ENCODE peak calls at places on chromosome 2, in nine cellular contexts. One of them, this sample, is unnamed.

GRCh38 chr2:233386382-233387041 is 32.2 kb downstream of the DGKD start:
- DNase-seq in astrocyte of the spinal cord: peak; percentile 47
- DNase-seq in mammary epithelial cell: no peak
- DNase-seq in stimulated activated CD4-positive, alpha-beta T cell treated with anti-CD3 and anti-CD28 coated beads, Interleukin-2, amount 100 ng/mL, for 24 hours: peak; percentile 38
- DNase-seq in NCI-H774: no peak
- DNase-seq in fibroblast of the aortic adventitia: peak; percentile 74
- DNase-seq in GM12865: peak; percentile 54
- DNase-seq in activated CD4-positive, alpha-beta T cell treated with anti-CD3 and anti-CD28 coated beads, Interleukin-2, amount 50 U/mL, for 1 hour: no peak
- DNase-seq in HTR-8/SVneo: no peak
- DNase-seq in this sample: no peak

GRCh38 chr2:120471166-120471565 is 125.2 kb downstream of the INHBB start:
- DNase-seq in astrocyte of the spinal cord: no peak
- DNase-seq in mammary epithelial cell: no peak
- DNase-seq in stimulated activated CD4-positive, alpha-beta T cell treated with anti-CD3 and anti-CD28 coated beads, Interleukin-2, amount 100 ng/mL, for 24 hours: no peak
- DNase-seq in NCI-H774: no peak
- DNase-seq in fibroblast of the aortic adventitia: no peak
- DNase-seq in GM12865: no peak
- DNase-seq in activated CD4-positive, alpha-beta T cell treated with anti-CD3 and anti-CD28 coated beads, Interleukin-2, amount 50 U/mL, for 1 hour: no peak
- DNase-seq in HTR-8/SVneo: no peak
- DNase-seq in this sample: no peak

GRCh38 chr2:120395686-120396518 is 50.0 kb downstream of the INHBB start:
- DNase-seq in astrocyte of the spinal cord: no peak
- DNase-seq in mammary epithelial cell: no peak
- DNase-seq in stimulated activated CD4-positive, alpha-beta T cell treated with anti-CD3 and anti-CD28 coated beads, Interleukin-2, amount 100 ng/mL, for 24 hours: no peak
- DNase-seq in NCI-H774: peak; percentile 60
- DNase-seq in fibroblast of the aortic adventitia: no peak
- DNase-seq in GM12865: no peak
- DNase-seq in activated CD4-positive, alpha-beta T cell treated with anti-CD3 and anti-CD28 coated beads, Interleukin-2, amount 50 U/mL, for 1 hour: no peak
- DNase-seq in HTR-8/SVneo: no peak
- DNase-seq in this sample: peak; percentile 60

GRCh38 chr2:153568105-153568504 is 89.5 kb upstream of the RPRM start:
- DNase-seq in astrocyte of the spinal cord: no peak
- DNase-seq in mammary epithelial cell: no peak
- DNase-seq in stimulated activated CD4-positive, alpha-beta T cell treated with anti-CD3 and anti-CD28 coated beads, Interleukin-2, amount 100 ng/mL, for 24 hours: no peak
- DNase-seq in NCI-H774: no peak
- DNase-seq in fibroblast of the aortic adventitia: no peak
- DNase-seq in GM12865: no peak
- DNase-seq in activated CD4-positive, alpha-beta T cell treated with anti-CD3 and anti-CD28 coated beads, Interleukin-2, amount 50 U/mL, for 1 hour: no peak
- DNase-seq in HTR-8/SVneo: no peak
- DNase-seq in this sample: no peak

GRCh38 chr2:85179541-85179940 is 46.3 kb downstream of the TCF7L1 start:
- DNase-seq in astrocyte of the spinal cord: peak; percentile 30
- DNase-seq in mammary epithelial cell: no peak
- DNase-seq in stimulated activated CD4-positive, alpha-beta T cell treated with anti-CD3 and anti-CD28 coated beads, Interleukin-2, amount 100 ng/mL, for 24 hours: no peak
- DNase-seq in NCI-H774: no peak
- DNase-seq in fibroblast of the aortic adventitia: peak; percentile 36
- DNase-seq in GM12865: no peak
- DNase-seq in activated CD4-positive, alpha-beta T cell treated with anti-CD3 and anti-CD28 coated beads, Interleukin-2, amount 50 U/mL, for 1 hour: no peak
- DNase-seq in HTR-8/SVneo: no peak
- DNase-seq in this sample: no peak

GRCh38 chr2:229586746-229587705 is 127.3 kb downstream of the DNER start:
- DNase-seq in astrocyte of the spinal cord: peak; percentile 87
- DNase-seq in mammary epithelial cell: peak; percentile 93
- DNase-seq in stimulated activated CD4-positive, alpha-beta T cell treated with anti-CD3 and anti-CD28 coated beads, Interleukin-2, amount 100 ng/mL, for 24 hours: peak; percentile 49
- DNase-seq in NCI-H774: peak; percentile 2
- DNase-seq in fibroblast of the aortic adventitia: peak; percentile 87
- DNase-seq in GM12865: peak; percentile 50
- DNase-seq in activated CD4-positive, alpha-beta T cell treated with anti-CD3 and anti-CD28 coated beads, Interleukin-2, amount 50 U/mL, for 1 hour: no peak
- DNase-seq in HTR-8/SVneo: peak; percentile 85
- DNase-seq in this sample: peak; percentile 36

GRCh38 chr2:174683392-174683759 is 80.9 kb downstream of the CHRNA1 start:
- DNase-seq in astrocyte of the spinal cord: peak; percentile 62
- DNase-seq in mammary epithelial cell: no peak
- DNase-seq in stimulated activated CD4-positive, alpha-beta T cell treated with anti-CD3 and anti-CD28 coated beads, Interleukin-2, amount 100 ng/mL, for 24 hours: no peak
- DNase-seq in NCI-H774: no peak
- DNase-seq in fibroblast of the aortic adventitia: peak; percentile 61
- DNase-seq in GM12865: peak; percentile 32
- DNase-seq in activated CD4-positive, alpha-beta T cell treated with anti-CD3 and anti-CD28 coated beads, Interleukin-2, amount 50 U/mL, for 1 hour: peak; percentile 13
- DNase-seq in HTR-8/SVneo: peak; percentile 58
- DNase-seq in this sample: no peak

GRCh38 chr2:14654733-14655346 is 22.3 kb downstream of the LRATD1 start:
- DNase-seq in astrocyte of the spinal cord: no peak
- DNase-seq in mammary epithelial cell: no peak
- DNase-seq in stimulated activated CD4-positive, alpha-beta T cell treated with anti-CD3 and anti-CD28 coated beads, Interleukin-2, amount 100 ng/mL, for 24 hours: no peak
- DNase-seq in NCI-H774: no peak
- DNase-seq in fibroblast of the aortic adventitia: no peak
- DNase-seq in GM12865: peak; percentile 60
- DNase-seq in activated CD4-positive, alpha-beta T cell treated with anti-CD3 and anti-CD28 coated beads, Interleukin-2, amount 50 U/mL, for 1 hour: no peak
- DNase-seq in HTR-8/SVneo: no peak
- DNase-seq in this sample: no peak

GRCh38 chr2:125684932-125685331 is 971.0 kb upstream of the GYPC start:
- DNase-seq in astrocyte of the spinal cord: no peak
- DNase-seq in mammary epithelial cell: no peak
- DNase-seq in stimulated activated CD4-positive, alpha-beta T cell treated with anti-CD3 and anti-CD28 coated beads, Interleukin-2, amount 100 ng/mL, for 24 hours: no peak
- DNase-seq in NCI-H774: no peak
- DNase-seq in fibroblast of the aortic adventitia: no peak
- DNase-seq in GM12865: peak; percentile 70
- DNase-seq in activated CD4-positive, alpha-beta T cell treated with anti-CD3 and anti-CD28 coated beads, Interleukin-2, amount 50 U/mL, for 1 hour: no peak
- DNase-seq in HTR-8/SVneo: no peak
- DNase-seq in this sample: no peak

GRCh38 chr2:237603718-237604362 is 13.3 kb upstream of the RAB17 start:
- DNase-seq in astrocyte of the spinal cord: peak; percentile 54
- DNase-seq in mammary epithelial cell: no peak
- DNase-seq in stimulated activated CD4-positive, alpha-beta T cell treated with anti-CD3 and anti-CD28 coated beads, Interleukin-2, amount 100 ng/mL, for 24 hours: peak; percentile 19
- DNase-seq in NCI-H774: no peak
- DNase-seq in fibroblast of the aortic adventitia: peak; percentile 37
- DNase-seq in GM12865: peak; percentile 52
- DNase-seq in activated CD4-positive, alpha-beta T cell treated with anti-CD3 and anti-CD28 coated beads, Interleukin-2, amount 50 U/mL, for 1 hour: peak; percentile 54
- DNase-seq in HTR-8/SVneo: peak; percentile 62
- DNase-seq in this sample: peak; percentile 13

GRCh38 chr2:132977812-132978529 is 308.0 kb upstream of the LYPD1 start:
- DNase-seq in astrocyte of the spinal cord: peak; percentile 55
- DNase-seq in mammary epithelial cell: peak; percentile 26
- DNase-seq in stimulated activated CD4-positive, alpha-beta T cell treated with anti-CD3 and anti-CD28 coated beads, Interleukin-2, amount 100 ng/mL, for 24 hours: no peak
- DNase-seq in NCI-H774: no peak
- DNase-seq in fibroblast of the aortic adventitia: peak; percentile 54
- DNase-seq in GM12865: no peak
- DNase-seq in activated CD4-positive, alpha-beta T cell treated with anti-CD3 and anti-CD28 coated beads, Interleukin-2, amount 50 U/mL, for 1 hour: no peak
- DNase-seq in HTR-8/SVneo: no peak
- DNase-seq in this sample: no peak

GRCh38 chr2:54208364-54209240 is 47.4 kb downstream of the TSPYL6 start:
- DNase-seq in astrocyte of the spinal cord: peak; percentile 67
- DNase-seq in mammary epithelial cell: no peak
- DNase-seq in stimulated activated CD4-positive, alpha-beta T cell treated with anti-CD3 and anti-CD28 coated beads, Interleukin-2, amount 100 ng/mL, for 24 hours: no peak
- DNase-seq in NCI-H774: no peak
- DNase-seq in fibroblast of the aortic adventitia: peak; percentile 76
- DNase-seq in GM12865: no peak
- DNase-seq in activated CD4-positive, alpha-beta T cell treated with anti-CD3 and anti-CD28 coated beads, Interleukin-2, amount 50 U/mL, for 1 hour: no peak
- DNase-seq in HTR-8/SVneo: no peak
- DNase-seq in this sample: no peak

GRCh38 chr2:14700753-14701152 is 68.2 kb downstream of the LRATD1 start:
- DNase-seq in astrocyte of the spinal cord: peak; percentile 70
- DNase-seq in mammary epithelial cell: peak; percentile 21
- DNase-seq in stimulated activated CD4-positive, alpha-beta T cell treated with anti-CD3 and anti-CD28 coated beads, Interleukin-2, amount 100 ng/mL, for 24 hours: no peak
- DNase-seq in NCI-H774: no peak
- DNase-seq in fibroblast of the aortic adventitia: no peak
- DNase-seq in GM12865: no peak
- DNase-seq in activated CD4-positive, alpha-beta T cell treated with anti-CD3 and anti-CD28 coated beads, Interleukin-2, amount 50 U/mL, for 1 hour: no peak
- DNase-seq in HTR-8/SVneo: no peak
- DNase-seq in this sample: no peak

GRCh38 chr2:3680548-3681345 is 22.6 kb upstream of the DCDC2C start:
- DNase-seq in astrocyte of the spinal cord: no peak
- DNase-seq in mammary epithelial cell: no peak
- DNase-seq in stimulated activated CD4-positive, alpha-beta T cell treated with anti-CD3 and anti-CD28 coated beads, Interleukin-2, amount 100 ng/mL, for 24 hours: no peak
- DNase-seq in NCI-H774: no peak
- DNase-seq in fibroblast of the aortic adventitia: no peak
- DNase-seq in GM12865: no peak
- DNase-seq in activated CD4-positive, alpha-beta T cell treated with anti-CD3 and anti-CD28 coated beads, Interleukin-2, amount 50 U/mL, for 1 hour: no peak
- DNase-seq in HTR-8/SVneo: no peak
- DNase-seq in this sample: no peak

GRCh38 chr2:59196511-59196910 is 955.4 kb upstream of the FANCL start:
- DNase-seq in astrocyte of the spinal cord: peak; percentile 75
- DNase-seq in mammary epithelial cell: no peak
- DNase-seq in stimulated activated CD4-positive, alpha-beta T cell treated with anti-CD3 and anti-CD28 coated beads, Interleukin-2, amount 100 ng/mL, for 24 hours: no peak
- DNase-seq in NCI-H774: no peak
- DNase-seq in fibroblast of the aortic adventitia: no peak
- DNase-seq in GM12865: no peak
- DNase-seq in activated CD4-positive, alpha-beta T cell treated with anti-CD3 and anti-CD28 coated beads, Interleukin-2, amount 50 U/mL, for 1 hour: no peak
- DNase-seq in HTR-8/SVneo: no peak
- DNase-seq in this sample: no peak

GRCh38 chr2:187581125-187581896 is 27.1 kb upstream of the TFPI start:
- DNase-seq in astrocyte of the spinal cord: peak; percentile 65
- DNase-seq in mammary epithelial cell: peak; percentile 27
- DNase-seq in stimulated activated CD4-positive, alpha-beta T cell treated with anti-CD3 and anti-CD28 coated beads, Interleukin-2, amount 100 ng/mL, for 24 hours: peak; percentile 3
- DNase-seq in NCI-H774: peak; percentile 50
- DNase-seq in fibroblast of the aortic adventitia: peak; percentile 73
- DNase-seq in GM12865: peak; percentile 59
- DNase-seq in activated CD4-positive, alpha-beta T cell treated with anti-CD3 and anti-CD28 coated beads, Interleukin-2, amount 50 U/mL, for 1 hour: no peak
- DNase-seq in HTR-8/SVneo: peak; percentile 23
- DNase-seq in this sample: no peak

GRCh38 chr2:227493524-227493923 is 21.6 kb downstream of the AGFG1 start:
- DNase-seq in astrocyte of the spinal cord: no peak
- DNase-seq in mammary epithelial cell: no peak
- DNase-seq in stimulated activated CD4-positive, alpha-beta T cell treated with anti-CD3 and anti-CD28 coated beads, Interleukin-2, amount 100 ng/mL, for 24 hours: no peak
- DNase-seq in NCI-H774: no peak
- DNase-seq in fibroblast of the aortic adventitia: no peak
- DNase-seq in GM12865: no peak
- DNase-seq in activated CD4-positive, alpha-beta T cell treated with anti-CD3 and anti-CD28 coated beads, Interleukin-2, amount 50 U/mL, for 1 hour: no peak
- DNase-seq in HTR-8/SVneo: no peak
- DNase-seq in this sample: no peak

GRCh38 chr2:49288113-49288710 is 133.9 kb upstream of the FSHR start:
- DNase-seq in astrocyte of the spinal cord: no peak
- DNase-seq in mammary epithelial cell: no peak
- DNase-seq in stimulated activated CD4-positive, alpha-beta T cell treated with anti-CD3 and anti-CD28 coated beads, Interleukin-2, amount 100 ng/mL, for 24 hours: no peak
- DNase-seq in NCI-H774: no peak
- DNase-seq in fibroblast of the aortic adventitia: no peak
- DNase-seq in GM12865: no peak
- DNase-seq in activated CD4-positive, alpha-beta T cell treated with anti-CD3 and anti-CD28 coated beads, Interleukin-2, amount 50 U/mL, for 1 hour: no peak
- DNase-seq in HTR-8/SVneo: no peak
- DNase-seq in this sample: no peak

GRCh38 chr2:160695402-160696060 is 201.9 kb upstream of the RBMS1 start:
- DNase-seq in astrocyte of the spinal cord: peak; percentile 30
- DNase-seq in mammary epithelial cell: peak; percentile 84
- DNase-seq in stimulated activated CD4-positive, alpha-beta T cell treated with anti-CD3 and anti-CD28 coated beads, Interleukin-2, amount 100 ng/mL, for 24 hours: no peak
- DNase-seq in NCI-H774: no peak
- DNase-seq in fibroblast of the aortic adventitia: peak; percentile 25
- DNase-seq in GM12865: no peak
- DNase-seq in activated CD4-positive, alpha-beta T cell treated with anti-CD3 and anti-CD28 coated beads, Interleukin-2, amount 50 U/mL, for 1 hour: no peak
- DNase-seq in HTR-8/SVneo: no peak
- DNase-seq in this sample: peak; percentile 93

GRCh38 chr2:54541995-54542394 is 85.9 kb downstream of the SPTBN1 start:
- DNase-seq in astrocyte of the spinal cord: no peak
- DNase-seq in mammary epithelial cell: no peak
- DNase-seq in stimulated activated CD4-positive, alpha-beta T cell treated with anti-CD3 and anti-CD28 coated beads, Interleukin-2, amount 100 ng/mL, for 24 hours: no peak
- DNase-seq in NCI-H774: no peak
- DNase-seq in fibroblast of the aortic adventitia: no peak
- DNase-seq in GM12865: no peak
- DNase-seq in activated CD4-positive, alpha-beta T cell treated with anti-CD3 and anti-CD28 coated beads, Interleukin-2, amount 50 U/mL, for 1 hour: no peak
- DNase-seq in HTR-8/SVneo: no peak
- DNase-seq in this sample: no peak

GRCh38 chr2:65666156-65666725 is 233.8 kb upstream of the SPRED2 start:
- DNase-seq in astrocyte of the spinal cord: peak; percentile 70
- DNase-seq in mammary epithelial cell: peak; percentile 55
- DNase-seq in stimulated activated CD4-positive, alpha-beta T cell treated with anti-CD3 and anti-CD28 coated beads, Interleukin-2, amount 100 ng/mL, for 24 hours: no peak
- DNase-seq in NCI-H774: no peak
- DNase-seq in fibroblast of the aortic adventitia: no peak
- DNase-seq in GM12865: peak; percentile 89
- DNase-seq in activated CD4-positive, alpha-beta T cell treated with anti-CD3 and anti-CD28 coated beads, Interleukin-2, amount 50 U/mL, for 1 hour: no peak
- DNase-seq in HTR-8/SVneo: peak; percentile 45
- DNase-seq in this sample: no peak

GRCh38 chr2:25617948-25618646 is 55.3 kb downstream of the DTNB start:
- DNase-seq in astrocyte of the spinal cord: peak; percentile 94
- DNase-seq in mammary epithelial cell: peak; percentile 54
- DNase-seq in stimulated activated CD4-positive, alpha-beta T cell treated with anti-CD3 and anti-CD28 coated beads, Interleukin-2, amount 100 ng/mL, for 24 hours: no peak
- DNase-seq in NCI-H774: no peak
- DNase-seq in fibroblast of the aortic adventitia: peak; percentile 92
- DNase-seq in GM12865: no peak
- DNase-seq in activated CD4-positive, alpha-beta T cell treated with anti-CD3 and anti-CD28 coated beads, Interleukin-2, amount 50 U/mL, for 1 hour: no peak
- DNase-seq in HTR-8/SVneo: no peak
- DNase-seq in this sample: no peak

GRCh38 chr2:34570266-34570872 is 971.3 kb upstream of the FAM98A start:
- DNase-seq in astrocyte of the spinal cord: no peak
- DNase-seq in mammary epithelial cell: peak; percentile 49
- DNase-seq in stimulated activated CD4-positive, alpha-beta T cell treated with anti-CD3 and anti-CD28 coated beads, Interleukin-2, amount 100 ng/mL, for 24 hours: no peak
- DNase-seq in NCI-H774: no peak
- DNase-seq in fibroblast of the aortic adventitia: no peak
- DNase-seq in GM12865: peak; percentile 31
- DNase-seq in activated CD4-positive, alpha-beta T cell treated with anti-CD3 and anti-CD28 coated beads, Interleukin-2, amount 50 U/mL, for 1 hour: no peak
- DNase-seq in HTR-8/SVneo: peak; percentile 18
- DNase-seq in this sample: peak; percentile 10

GRCh38 chr2:128292599-128293425 is 25.9 kb downstream of the HS6ST1 start:
- DNase-seq in astrocyte of the spinal cord: peak; percentile 62
- DNase-seq in mammary epithelial cell: no peak
- DNase-seq in stimulated activated CD4-positive, alpha-beta T cell treated with anti-CD3 and anti-CD28 coated beads, Interleukin-2, amount 100 ng/mL, for 24 hours: no peak
- DNase-seq in NCI-H774: no peak
- DNase-seq in fibroblast of the aortic adventitia: no peak
- DNase-seq in GM12865: no peak
- DNase-seq in activated CD4-positive, alpha-beta T cell treated with anti-CD3 and anti-CD28 coated beads, Interleukin-2, amount 50 U/mL, for 1 hour: no peak
- DNase-seq in HTR-8/SVneo: no peak
- DNase-seq in this sample: no peak

GRCh38 chr2:75375646-75376582 is 176.6 kb upstream of the TACR1 start:
- DNase-seq in astrocyte of the spinal cord: no peak
- DNase-seq in mammary epithelial cell: peak; percentile 51
- DNase-seq in stimulated activated CD4-positive, alpha-beta T cell treated with anti-CD3 and anti-CD28 coated beads, Interleukin-2, amount 100 ng/mL, for 24 hours: no peak
- DNase-seq in NCI-H774: no peak
- DNase-seq in fibroblast of the aortic adventitia: peak; percentile 5
- DNase-seq in GM12865: no peak
- DNase-seq in activated CD4-positive, alpha-beta T cell treated with anti-CD3 and anti-CD28 coated beads, Interleukin-2, amount 50 U/mL, for 1 hour: no peak
- DNase-seq in HTR-8/SVneo: no peak
- DNase-seq in this sample: no peak

GRCh38 chr2:65436825-65437221 is 4.4 kb upstream of the SPRED2 start:
- DNase-seq in astrocyte of the spinal cord: no peak
- DNase-seq in mammary epithelial cell: no peak
- DNase-seq in stimulated activated CD4-positive, alpha-beta T cell treated with anti-CD3 and anti-CD28 coated beads, Interleukin-2, amount 100 ng/mL, for 24 hours: peak; percentile 46
- DNase-seq in NCI-H774: peak; percentile 84
- DNase-seq in fibroblast of the aortic adventitia: no peak
- DNase-seq in GM12865: peak; percentile 91
- DNase-seq in activated CD4-positive, alpha-beta T cell treated with anti-CD3 and anti-CD28 coated beads, Interleukin-2, amount 50 U/mL, for 1 hour: no peak
- DNase-seq in HTR-8/SVneo: no peak
- DNase-seq in this sample: no peak

GRCh38 chr2:53632714-53633113 is 134.9 kb upstream of the CHAC2 start:
- DNase-seq in astrocyte of the spinal cord: peak; percentile 84
- DNase-seq in mammary epithelial cell: peak; percentile 61
- DNase-seq in stimulated activated CD4-positive, alpha-beta T cell treated with anti-CD3 and anti-CD28 coated beads, Interleukin-2, amount 100 ng/mL, for 24 hours: no peak
- DNase-seq in NCI-H774: no peak
- DNase-seq in fibroblast of the aortic adventitia: peak; percentile 55
- DNase-seq in GM12865: no peak
- DNase-seq in activated CD4-positive, alpha-beta T cell treated with anti-CD3 and anti-CD28 coated beads, Interleukin-2, amount 50 U/mL, for 1 hour: no peak
- DNase-seq in HTR-8/SVneo: no peak
- DNase-seq in this sample: no peak

GRCh38 chr2:26479131-26479970 is 1.4 kb upstream of the OTOF start:
- DNase-seq in astrocyte of the spinal cord: no peak
- DNase-seq in mammary epithelial cell: no peak
- DNase-seq in stimulated activated CD4-positive, alpha-beta T cell treated with anti-CD3 and anti-CD28 coated beads, Interleukin-2, amount 100 ng/mL, for 24 hours: no peak
- DNase-seq in NCI-H774: no peak
- DNase-seq in fibroblast of the aortic adventitia: no peak
- DNase-seq in GM12865: no peak
- DNase-seq in activated CD4-positive, alpha-beta T cell treated with anti-CD3 and anti-CD28 coated beads, Interleukin-2, amount 50 U/mL, for 1 hour: no peak
- DNase-seq in HTR-8/SVneo: no peak
- DNase-seq in this sample: no peak

GRCh38 chr2:166764216-166764615 is 124.1 kb upstream of the XIRP2 start:
- DNase-seq in astrocyte of the spinal cord: no peak
- DNase-seq in mammary epithelial cell: no peak
- DNase-seq in stimulated activated CD4-positive, alpha-beta T cell treated with anti-CD3 and anti-CD28 coated beads, Interleukin-2, amount 100 ng/mL, for 24 hours: no peak
- DNase-seq in NCI-H774: no peak
- DNase-seq in fibroblast of the aortic adventitia: no peak
- DNase-seq in GM12865: no peak
- DNase-seq in activated CD4-positive, alpha-beta T cell treated with anti-CD3 and anti-CD28 coated beads, Interleukin-2, amount 50 U/mL, for 1 hour: no peak
- DNase-seq in HTR-8/SVneo: no peak
- DNase-seq in this sample: no peak

GRCh38 chr2:95043300-95043786 is 17.8 kb downstream of the MAL start:
- DNase-seq in astrocyte of the spinal cord: peak; percentile 71
- DNase-seq in mammary epithelial cell: peak; percentile 73
- DNase-seq in stimulated activated CD4-positive, alpha-beta T cell treated with anti-CD3 and anti-CD28 coated beads, Interleukin-2, amount 100 ng/mL, for 24 hours: peak; percentile 33
- DNase-seq in NCI-H774: peak; percentile 38
- DNase-seq in fibroblast of the aortic adventitia: peak; percentile 79
- DNase-seq in GM12865: peak; percentile 76
- DNase-seq in activated CD4-positive, alpha-beta T cell treated with anti-CD3 and anti-CD28 coated beads, Interleukin-2, amount 50 U/mL, for 1 hour: no peak
- DNase-seq in HTR-8/SVneo: peak; percentile 57
- DNase-seq in this sample: no peak

GRCh38 chr2:176677746-176678145 is 408.5 kb downstream of the MTX2 start:
- DNase-seq in astrocyte of the spinal cord: no peak
- DNase-seq in mammary epithelial cell: no peak
- DNase-seq in stimulated activated CD4-positive, alpha-beta T cell treated with anti-CD3 and anti-CD28 coated beads, Interleukin-2, amount 100 ng/mL, for 24 hours: no peak
- DNase-seq in NCI-H774: no peak
- DNase-seq in fibroblast of the aortic adventitia: no peak
- DNase-seq in GM12865: no peak
- DNase-seq in activated CD4-positive, alpha-beta T cell treated with anti-CD3 and anti-CD28 coated beads, Interleukin-2, amount 50 U/mL, for 1 hour: no peak
- DNase-seq in HTR-8/SVneo: no peak
- DNase-seq in this sample: no peak

This sample was measured in DMS153.